ENCODE peak calls at places on chromosomes 5 and 9, in nine cellular contexts. M is T-helper 1 cell; D is A549; N is endothelial cell; I is GM03348; L is stimulated activated CD4-positive, alpha-beta T cell treated with anti-CD3 and anti-CD28 coated beads, Interleukin-2, amount 100 ng/mL, for 4 hours; Y is stimulated activated CD8-positive, alpha-beta memory T cell treated with anti-CD3 and anti-CD28 coated beads, Interleukin-2, amount 100 ng/mL, for 1 hour; E is T1000; K is WTC11. C is an unnamed sample.

GRCh38 chr9:26326473-26327044 is 566.0 kb downstream of the CAAP1 start:
- DNase-seq in M (no peak), D (peak; percentile 6), N (peak; percentile 50), I (peak; percentile 42), L (no peak), Y (no peak), E (peak; percentile 23), K (peak; percentile 47), C (no peak)

GRCh38 chr9:130948266-130948665 is 9.2 kb upstream of the FIBCD1 start:
- DNase-seq in M (no peak), D (no peak), N (no peak), I (no peak), L (no peak), Y (no peak), E (no peak), K (no peak), C (no peak)

GRCh38 chr5:73288803-73289720 is 116.1 kb downstream of the TMEM174 start:
- DNase-seq in M (no peak), D (no peak), N (no peak), I (no peak), L (no peak), Y (no peak), E (no peak), K (no peak), C (no peak)

GRCh38 chr5:116498478-116498877 is 76.1 kb downstream of the SEMA6A start:
- DNase-seq in M (no peak), D (no peak), N (no peak), I (no peak), L (no peak), Y (no peak), E (no peak), K (no peak), C (no peak)

GRCh38 chr5:160330212-160330611 is 17.8 kb upstream of the CCNJL start:
- DNase-seq in M (no peak), D (no peak), N (no peak), I (no peak), L (no peak), Y (no peak), E (no peak), K (no peak), C (no peak)

GRCh38 chr5:66830636-66831035 is 234.4 kb downstream of the MAST4 start:
- DNase-seq in M (no peak), D (no peak), N (no peak), I (no peak), L (no peak), Y (no peak), E (no peak), K (no peak), C (no peak)

GRCh38 chr5:149903441-149903840 is 41.2 kb downstream of the PDE6A start:
- DNase-seq in M (no peak), D (no peak), N (no peak), I (no peak), L (no peak), Y (no peak), E (no peak), K (no peak), C (no peak)

GRCh38 chr9:93813687-93814560 is 141.2 kb downstream of the BARX1 start:
- DNase-seq in M (no peak), D (no peak), N (no peak), I (peak; percentile 2), L (no peak), Y (no peak), E (no peak), K (no peak), C (no peak)

GRCh38 chr9:114371986-114372917 is 15.5 kb downstream of the AKNA start:
- DNase-seq in M (peak; percentile 41), D (no peak), N (no peak), I (no peak), L (no peak), Y (no peak), E (peak; percentile 14), K (no peak), C (no peak)